ENCODE peak calls at places on chromosomes 2 and 18, in eight cellular contexts. E is bronchial epithelial cell, P is GM12865, O is mesothelial cell of epicardium, T is uterus, I is HepG2, Y is HFF-Myc, L is endothelial cell. B is an unnamed sample.

GRCh38 chr2:96928277-96928781 is 58.1 kb downstream of the FAM178B start:
- DNase-seq in I (no peak), O (no peak), P (no peak), T (peak; percentile 68), L (no peak), E (peak; percentile 44), Y (no peak), B (no peak)

GRCh38 chr2:59204040-59204439 is 962.9 kb upstream of the FANCL start:
- DNase-seq in P (no peak), O (no peak), Y (no peak), L (no peak), I (no peak), T (no peak), E (peak; percentile 17), B (no peak)

GRCh38 chr2:198203306-198203705 is 398.9 kb downstream of the PLCL1 start:
- DNase-seq in O (no peak), L (no peak), T (no peak), I (no peak), P (no peak), E (no peak), Y (no peak), B (no peak)

GRCh38 chr2:9528036-9528787 is 27.4 kb downstream of the ADAM17 start:
- DNase-seq in Y (no peak), O (no peak), L (no peak), P (no peak), E (no peak), T (no peak), I (no peak), B (no peak)

GRCh38 chr18:34709631-34710429 is at the start of gene DTNA:
- DNase-seq in T (no peak), I (no peak), L (no peak), P (peak; percentile 13), O (no peak), Y (peak; percentile 94), E (peak; percentile 91), B (no peak)

GRCh38 chr2:16206191-16206944 is 266.0 kb downstream of the MYCN start:
- DNase-seq in E (no peak), T (no peak), I (no peak), L (no peak), O (no peak), Y (no peak), P (no peak), B (no peak)

GRCh38 chr2:218852911-218853667 is 6.5 kb upstream of the WNT6 start:
- DNase-seq in P (peak; percentile 76), E (peak; percentile 49), L (peak; percentile 69), I (peak; percentile 61), Y (no peak), T (no peak), O (peak; percentile 82), B (peak; percentile 73)

GRCh38 chr2:27765621-27766286 is 5.8 kb upstream of the MRPL33 start:
- DNase-seq in I (no peak), P (peak; percentile 76), O (no peak), T (peak; percentile 43), L (peak; percentile 63), E (peak; percentile 39), Y (no peak), B (no peak)

GRCh38 chr18:50094221-50094773 is 100.7 kb downstream of the MYO5B start:
- DNase-seq in I (no peak), E (no peak), Y (no peak), P (no peak), T (no peak), L (no peak), O (no peak), B (no peak)

GRCh38 chr2:8152392-8153257 is 529.2 kb upstream of the ID2 start:
- DNase-seq in I (no peak), Y (no peak), P (peak; percentile 80), E (no peak), L (no peak), T (no peak), O (no peak), B (no peak)

GRCh38 chr2:31384771-31385276 is 29.7 kb downstream of the XDH start:
- DNase-seq in P (no peak), I (no peak), O (no peak), L (no peak), T (no peak), Y (peak; percentile 52), E (peak; percentile 99), B (no peak)

GRCh38 chr2:222982010-222982908 is 69.7 kb upstream of the KCNE4 start:
- DNase-seq in P (peak; percentile 61), O (no peak), I (peak; percentile 52), E (peak; percentile 70), L (peak; percentile 13), T (peak; percentile 32), Y (peak; percentile 40), B (no peak)

GRCh38 chr2:224545884-224546644 is 39.1 kb downstream of the CUL3 start:
- DNase-seq in P (peak; percentile 21), L (no peak), Y (no peak), T (no peak), O (no peak), E (no peak), I (no peak), B (no peak)

GRCh38 chr2:60764736-60765534 is 8.9 kb downstream of the PAPOLG start:
- DNase-seq in L (no peak), O (no peak), P (no peak), Y (no peak), T (no peak), E (peak; percentile 17), I (no peak), B (no peak)

GRCh38 chr2:60410458-60411146 is 142.9 kb downstream of the BCL11A start:
- DNase-seq in P (no peak), I (no peak), E (no peak), L (no peak), T (no peak), Y (no peak), O (no peak), B (no peak)

GRCh38 chr2:147482590-147483292 is 362.1 kb upstream of the ACVR2A start:
- DNase-seq in Y (no peak), P (no peak), I (no peak), T (no peak), E (no peak), O (no peak), L (no peak), B (no peak)

DNA sequence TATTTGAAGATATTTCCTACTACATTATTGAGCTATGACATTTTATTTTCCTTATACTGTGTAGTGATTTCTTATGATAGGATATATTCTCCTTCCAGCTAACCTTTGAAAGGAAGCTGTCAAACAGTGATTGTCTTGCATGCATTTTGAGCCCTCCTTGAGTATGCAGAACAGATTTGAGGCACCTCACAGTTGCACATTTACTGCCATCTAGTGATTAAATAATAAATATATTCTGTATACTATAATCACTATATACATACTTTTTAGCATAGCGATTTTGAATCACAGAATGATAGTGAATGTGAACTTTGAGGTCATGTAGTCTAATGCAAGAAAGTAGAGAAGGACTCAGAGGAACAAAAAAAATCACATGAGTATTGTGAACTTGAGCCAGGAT is 268.4 kb upstream of the CDH19 start:
- DNase-seq in Y (no peak), I (no peak), E (peak; percentile 49), L (no peak), T (no peak), O (no peak), P (no peak), B (no peak)
- TF ChIP-seq CTCF in Y (no peak), I (no peak), E (no peak), L (no peak), T (no peak), O (no peak), P (no peak), B (peak; percentile 62)

GRCh38 chr18:49046125-49046524 is 95.4 kb upstream of the SMAD7 start:
- DNase-seq in P (no peak), I (no peak), O (peak; percentile 16), Y (no peak), L (no peak), T (no peak), E (no peak), B (no peak)

GRCh38 chr18:49038423-49038822 is 87.7 kb upstream of the SMAD7 start:
- DNase-seq in E (no peak), L (no peak), O (no peak), I (no peak), P (no peak), T (no peak), Y (no peak), B (no peak)

GRCh38 chr18:49044898-49045297 is 94.1 kb upstream of the SMAD7 start:
- DNase-seq in I (no peak), O (peak; percentile 25), P (no peak), E (no peak), T (no peak), L (no peak), Y (no peak), B (no peak)

GRCh38 chr18:49045585-49045984 is 94.8 kb upstream of the SMAD7 start:
- DNase-seq in Y (no peak), T (no peak), O (peak; percentile 33), E (no peak), L (no peak), I (no peak), P (no peak), B (no peak)

GRCh38 chr18:49041677-49042570 is 91.2 kb upstream of the SMAD7 start:
- DNase-seq in I (peak; percentile 40), E (peak; percentile 57), Y (no peak), L (no peak), T (peak; percentile 60), O (no peak), P (peak; percentile 61), B (no peak)
- TF ChIP-seq CTCF in I (peak; percentile 65), E (peak; percentile 57), Y (peak; percentile 63), L (no peak), T (peak; percentile 56), O (peak; percentile 54), P (peak; percentile 47), B (peak; percentile 71)

GRCh38 chr18:37266290-37266689 is 299.3 kb downstream of the CELF4 start:
- DNase-seq in O (no peak), I (no peak), Y (no peak), L (peak; percentile 62), E (no peak), P (no peak), T (no peak), B (no peak)
- TF ChIP-seq CTCF in O (no peak), I (peak; percentile 46), Y (peak; percentile 19), L (no peak), E (no peak), P (peak; percentile 10), T (no peak), B (peak; percentile 58)

GRCh38 chr2:128602038-128602698 is 283.5 kb upstream of the HS6ST1 start:
- DNase-seq in Y (no peak), I (no peak), L (no peak), E (no peak), P (no peak), T (peak; percentile 3), O (peak; percentile 34), B (no peak)

GRCh38 chr2:128602699-128603101 is 284.0 kb upstream of the HS6ST1 start:
- DNase-seq in E (no peak), T (peak; percentile 10), L (no peak), Y (no peak), P (no peak), I (no peak), O (no peak), B (no peak)

GRCh38 chr2:128599700-128600099 is 281.0 kb upstream of the HS6ST1 start:
- DNase-seq in L (no peak), I (no peak), E (no peak), T (peak; percentile 7), O (peak; percentile 29), P (no peak), Y (no peak), B (no peak)

GRCh38 chr2:128600606-128601297 is 282.1 kb upstream of the HS6ST1 start:
- DNase-seq in E (no peak), O (peak; percentile 38), L (no peak), P (no peak), T (no peak), Y (no peak), I (no peak), B (no peak)

GRCh38 chr2:128601298-128602037 is 282.8 kb upstream of the HS6ST1 start:
- DNase-seq in L (no peak), E (no peak), P (no peak), O (peak; percentile 33), I (no peak), Y (no peak), T (peak; percentile 6), B (no peak)
- TF ChIP-seq CTCF in L (no peak), E (no peak), P (no peak), O (no peak), I (no peak), Y (no peak), T (no peak), B (no peak)

B was measured in type B pancreatic cell.